ENCODE peak calls at places on chromosomes 16 and 17, in nine cellular contexts. One of them, this sample, is unnamed.

GRCh38 chr17:6853764-6854442 is 22.4 kb upstream of the TEKT1 start:
- DNase-seq in activated naive CD4-positive, alpha-beta T cell: no peak
- DNase-seq in AG08396: no peak
- DNase-seq in NCI-H1048: no peak
- DNase-seq in nephron progenitor cell: no peak
- DNase-seq in stimulated activated CD4-positive, alpha-beta T cell treated with anti-CD3 and anti-CD28 coated beads, Interleukin-2, amount 100 ng/mL, for 48 hours: peak
- DNase-seq in amniotic stem cell: no peak
- DNase-seq in stimulated activated naive CD4-positive, alpha-beta T cell: no peak
- DNase-seq in SK-N-SH: no peak
- DNase-seq in this sample: no peak

GRCh38 chr16:85329059-85329812 is 217.0 kb upstream of the CIBAR2 start:
- DNase-seq in activated naive CD4-positive, alpha-beta T cell: no peak
- DNase-seq in amniotic stem cell: no peak
- DNase-seq in stimulated activated naive CD4-positive, alpha-beta T cell: no peak
- DNase-seq in SK-N-SH: peak
- DNase-seq in stimulated activated CD4-positive, alpha-beta T cell treated with anti-CD3 and anti-CD28 coated beads, Interleukin-2, amount 100 ng/mL, for 48 hours: no peak
- DNase-seq in nephron progenitor cell: peak
- DNase-seq in AG08396: no peak
- DNase-seq in NCI-H1048: no peak
- DNase-seq in this sample: peak

GRCh38 chr16:80144191-80144590 is 396.6 kb upstream of the DYNLRB2 start:
- DNase-seq in nephron progenitor cell: no peak
- DNase-seq in stimulated activated naive CD4-positive, alpha-beta T cell: no peak
- DNase-seq in amniotic stem cell: no peak
- DNase-seq in activated naive CD4-positive, alpha-beta T cell: no peak
- DNase-seq in SK-N-SH: no peak
- DNase-seq in NCI-H1048: no peak
- DNase-seq in AG08396: no peak
- DNase-seq in stimulated activated CD4-positive, alpha-beta T cell treated with anti-CD3 and anti-CD28 coated beads, Interleukin-2, amount 100 ng/mL, for 48 hours: no peak
- DNase-seq in this sample: no peak

GRCh38 chr17:31136319-31136718 is 41.5 kb downstream of the NF1 start:
- DNase-seq in activated naive CD4-positive, alpha-beta T cell: no peak
- DNase-seq in amniotic stem cell: no peak
- DNase-seq in stimulated activated naive CD4-positive, alpha-beta T cell: no peak
- DNase-seq in SK-N-SH: no peak
- DNase-seq in AG08396: no peak
- DNase-seq in stimulated activated CD4-positive, alpha-beta T cell treated with anti-CD3 and anti-CD28 coated beads, Interleukin-2, amount 100 ng/mL, for 48 hours: no peak
- DNase-seq in NCI-H1048: no peak
- DNase-seq in nephron progenitor cell: no peak
- DNase-seq in this sample: no peak

GRCh38 chr17:67959510-67959909 is 36.8 kb downstream of the C17orf58 start:
- DNase-seq in AG08396: no peak
- DNase-seq in SK-N-SH: no peak
- DNase-seq in activated naive CD4-positive, alpha-beta T cell: no peak
- DNase-seq in stimulated activated naive CD4-positive, alpha-beta T cell: no peak
- DNase-seq in amniotic stem cell: no peak
- DNase-seq in nephron progenitor cell: no peak
- DNase-seq in NCI-H1048: no peak
- DNase-seq in stimulated activated CD4-positive, alpha-beta T cell treated with anti-CD3 and anti-CD28 coated beads, Interleukin-2, amount 100 ng/mL, for 48 hours: no peak
- DNase-seq in this sample: no peak

GRCh38 chr16:20747030-20747816 is 5.6 kb upstream of the THUMPD1 start:
- DNase-seq in amniotic stem cell: no peak
- DNase-seq in nephron progenitor cell: no peak
- DNase-seq in NCI-H1048: no peak
- DNase-seq in AG08396: no peak
- DNase-seq in activated naive CD4-positive, alpha-beta T cell: no peak
- DNase-seq in stimulated activated naive CD4-positive, alpha-beta T cell: no peak
- DNase-seq in stimulated activated CD4-positive, alpha-beta T cell treated with anti-CD3 and anti-CD28 coated beads, Interleukin-2, amount 100 ng/mL, for 48 hours: no peak
- DNase-seq in SK-N-SH: no peak
- DNase-seq in this sample: no peak

GRCh38 chr17:76027159-76027839 is at the start of gene EVPL:
- DNase-seq in SK-N-SH: no peak
- DNase-seq in activated naive CD4-positive, alpha-beta T cell: no peak
- DNase-seq in stimulated activated naive CD4-positive, alpha-beta T cell: no peak
- DNase-seq in NCI-H1048: no peak
- DNase-seq in AG08396: no peak
- DNase-seq in stimulated activated CD4-positive, alpha-beta T cell treated with anti-CD3 and anti-CD28 coated beads, Interleukin-2, amount 100 ng/mL, for 48 hours: no peak
- DNase-seq in nephron progenitor cell: no peak
- DNase-seq in amniotic stem cell: no peak
- DNase-seq in this sample: no peak

GRCh38 chr17:38703742-38704644 is 1.1 kb upstream of the MLLT6 start:
- DNase-seq in stimulated activated CD4-positive, alpha-beta T cell treated with anti-CD3 and anti-CD28 coated beads, Interleukin-2, amount 100 ng/mL, for 48 hours: peak
- DNase-seq in amniotic stem cell: no peak
- DNase-seq in AG08396: peak
- DNase-seq in NCI-H1048: peak
- DNase-seq in nephron progenitor cell: peak
- DNase-seq in stimulated activated naive CD4-positive, alpha-beta T cell: peak
- DNase-seq in SK-N-SH: peak
- DNase-seq in activated naive CD4-positive, alpha-beta T cell: peak
- DNase-seq in this sample: peak

GRCh38 chr17:67421869-67422273 is 44.8 kb downstream of the PITPNC1 start:
- DNase-seq in nephron progenitor cell: no peak
- DNase-seq in amniotic stem cell: peak
- DNase-seq in activated naive CD4-positive, alpha-beta T cell: no peak
- DNase-seq in AG08396: peak
- DNase-seq in stimulated activated naive CD4-positive, alpha-beta T cell: peak
- DNase-seq in SK-N-SH: no peak
- DNase-seq in NCI-H1048: no peak
- DNase-seq in stimulated activated CD4-positive, alpha-beta T cell treated with anti-CD3 and anti-CD28 coated beads, Interleukin-2, amount 100 ng/mL, for 48 hours: no peak
- DNase-seq in this sample: no peak

GRCh38 chr17:64005734-64006167 is 7.6 kb downstream of the PRR29 start:
- DNase-seq in AG08396: peak
- DNase-seq in SK-N-SH: peak
- DNase-seq in NCI-H1048: no peak
- DNase-seq in stimulated activated naive CD4-positive, alpha-beta T cell: no peak
- DNase-seq in nephron progenitor cell: no peak
- DNase-seq in stimulated activated CD4-positive, alpha-beta T cell treated with anti-CD3 and anti-CD28 coated beads, Interleukin-2, amount 100 ng/mL, for 48 hours: no peak
- DNase-seq in amniotic stem cell: no peak
- DNase-seq in activated naive CD4-positive, alpha-beta T cell: no peak
- DNase-seq in this sample: peak

GRCh38 chr17:62847426-62847825 is 39.3 kb upstream of the MARCHF10 start:
- DNase-seq in nephron progenitor cell: no peak
- DNase-seq in amniotic stem cell: no peak
- DNase-seq in SK-N-SH: no peak
- DNase-seq in stimulated activated CD4-positive, alpha-beta T cell treated with anti-CD3 and anti-CD28 coated beads, Interleukin-2, amount 100 ng/mL, for 48 hours: no peak
- DNase-seq in NCI-H1048: no peak
- DNase-seq in activated naive CD4-positive, alpha-beta T cell: no peak
- DNase-seq in stimulated activated naive CD4-positive, alpha-beta T cell: no peak
- DNase-seq in AG08396: no peak
- DNase-seq in this sample: no peak

GRCh38 chr17:62892870-62893338 is 73.1 kb upstream of the TANC2 start:
- DNase-seq in SK-N-SH: no peak
- DNase-seq in activated naive CD4-positive, alpha-beta T cell: no peak
- DNase-seq in AG08396: peak
- DNase-seq in stimulated activated CD4-positive, alpha-beta T cell treated with anti-CD3 and anti-CD28 coated beads, Interleukin-2, amount 100 ng/mL, for 48 hours: peak
- DNase-seq in amniotic stem cell: no peak
- DNase-seq in nephron progenitor cell: no peak
- DNase-seq in NCI-H1048: no peak
- DNase-seq in stimulated activated naive CD4-positive, alpha-beta T cell: no peak
- DNase-seq in this sample: no peak

GRCh38 chr17:47862621-47863440 is 11.9 kb upstream of the SP6 start:
- DNase-seq in activated naive CD4-positive, alpha-beta T cell: no peak
- DNase-seq in NCI-H1048: no peak
- DNase-seq in AG08396: peak
- DNase-seq in SK-N-SH: no peak
- DNase-seq in stimulated activated CD4-positive, alpha-beta T cell treated with anti-CD3 and anti-CD28 coated beads, Interleukin-2, amount 100 ng/mL, for 48 hours: no peak
- DNase-seq in amniotic stem cell: peak
- DNase-seq in nephron progenitor cell: no peak
- DNase-seq in stimulated activated naive CD4-positive, alpha-beta T cell: no peak
- DNase-seq in this sample: no peak

GRCh38 chr17:32822996-32823395 is 53.9 kb downstream of the MYO1D start:
- DNase-seq in nephron progenitor cell: no peak
- DNase-seq in activated naive CD4-positive, alpha-beta T cell: no peak
- DNase-seq in stimulated activated naive CD4-positive, alpha-beta T cell: no peak
- DNase-seq in SK-N-SH: peak
- DNase-seq in amniotic stem cell: no peak
- DNase-seq in stimulated activated CD4-positive, alpha-beta T cell treated with anti-CD3 and anti-CD28 coated beads, Interleukin-2, amount 100 ng/mL, for 48 hours: no peak
- DNase-seq in AG08396: no peak
- DNase-seq in NCI-H1048: no peak
- DNase-seq in this sample: no peak

GRCh38 chr17:19753049-19753444 is 4.9 kb upstream of the ALDH3A1 start:
- DNase-seq in AG08396: peak
- DNase-seq in NCI-H1048: no peak
- DNase-seq in nephron progenitor cell: no peak
- DNase-seq in activated naive CD4-positive, alpha-beta T cell: no peak
- DNase-seq in SK-N-SH: peak
- DNase-seq in amniotic stem cell: peak
- DNase-seq in stimulated activated CD4-positive, alpha-beta T cell treated with anti-CD3 and anti-CD28 coated beads, Interleukin-2, amount 100 ng/mL, for 48 hours: no peak
- DNase-seq in stimulated activated naive CD4-positive, alpha-beta T cell: no peak
- DNase-seq in this sample: peak

This sample was measured in D341Med.